ENCODE peak calls at places on chromosome 14, in nine cellular contexts. J is neural progenitor cell; O is BJ; X is astrocyte; Z is fibroblast of mammary gland; U is CD4-positive, alpha-beta memory T cell; C is transverse colon; Q is psoas muscle; G is SJSA1. M is an unnamed sample.

GRCh38 chr14:52596861-52597260 is 44.2 kb downstream of the GPR137C start:
- DNase-seq in Z (peak), U (no peak), O (no peak), X (peak), G (no peak), Q (no peak), C (no peak), J (no peak), M (no peak)

GRCh38 chr14:76699901-76700590 is 61.2 kb upstream of the VASH1 start:
- DNase-seq in J (no peak), Z (no peak), O (no peak), U (no peak), C (no peak), Q (no peak), X (no peak), G (no peak), M (no peak)

GRCh38 chr14:90114554-90114953 is 52.8 kb downstream of the KCNK13 start:
- DNase-seq in U (no peak), Q (no peak), C (no peak), O (no peak), X (no peak), G (no peak), Z (no peak), J (peak), M (no peak)

GRCh38 chr14:36520601-36521525 is 831 bp upstream of the NKX2-1 start:
- DNase-seq in Z (peak), G (peak), X (no peak), C (peak), J (peak), U (no peak), Q (no peak), O (no peak), M (no peak)

GRCh38 chr14:51208982-51209381 is 31.1 kb upstream of the TMX1 start:
- DNase-seq in U (no peak), X (no peak), G (no peak), C (no peak), O (no peak), J (no peak), Z (no peak), Q (no peak), M (no peak)

GRCh38 chr14:105089746-105090492 is 24.7 kb upstream of the GPR132 start:
- DNase-seq in Z (no peak), Q (no peak), J (no peak), G (no peak), X (no peak), O (no peak), C (no peak), U (no peak), M (no peak)

GRCh38 chr14:44979740-44980346 is 17.9 kb downstream of the TOGARAM1 start:
- DNase-seq in C (no peak), X (no peak), G (no peak), O (no peak), J (no peak), Q (peak), U (no peak), Z (no peak), M (no peak)

GRCh38 chr14:76977793-76978730 is 50.4 kb downstream of the IRF2BPL start:
- DNase-seq in Z (peak), Q (peak), U (peak), C (peak), J (no peak), X (peak), O (no peak), G (no peak), M (peak)

GRCh38 chr14:50758945-50759344 is 72.0 kb downstream of the NIN start:
- DNase-seq in Z (no peak), C (no peak), O (no peak), J (no peak), X (no peak), U (no peak), Q (no peak), G (no peak), M (no peak)

GRCh38 chr14:23432946-23433345 is 2.5 kb downstream of the MYH7 start:
- DNase-seq in G (no peak), Q (no peak), C (no peak), X (no peak), J (no peak), Z (no peak), U (no peak), O (no peak), M (no peak)

GRCh38 chr14:97299661-97300060 is 502.5 kb downstream of the VRK1 start:
- DNase-seq in G (no peak), U (peak), Q (no peak), X (no peak), O (no peak), J (peak), C (no peak), Z (no peak), M (no peak)

GRCh38 chr14:76786556-76786955 is 25.3 kb downstream of the VASH1 start:
- DNase-seq in O (no peak), U (no peak), Q (no peak), G (no peak), C (no peak), X (no peak), Z (no peak), J (no peak), M (no peak)

GRCh38 chr14:21723431-21724045 is 49.9 kb upstream of the OR4E1 start:
- DNase-seq in O (no peak), Z (peak), X (no peak), G (no peak), J (peak), C (peak), U (peak), Q (no peak), M (no peak)

GRCh38 chr14:34616360-34616759 is 13.6 kb downstream of the SNX6 start:
- DNase-seq in J (no peak), X (no peak), Q (no peak), G (no peak), Z (no peak), C (no peak), U (no peak), O (no peak), M (no peak)

GRCh38 chr14:104572024-104572623 is 7.4 kb upstream of the C14orf180 start:
- DNase-seq in C (no peak), Q (no peak), Z (no peak), G (no peak), J (no peak), U (no peak), X (no peak), O (no peak), M (no peak)

GRCh38 chr14:72472845-72473244 is 421.1 kb downstream of the DPF3 start:
- DNase-seq in X (no peak), C (no peak), O (no peak), G (no peak), J (no peak), Q (no peak), Z (no peak), U (no peak), M (no peak)

GRCh38 chr14:76352639-76353281 is 23.2 kb upstream of the ESRRB start:
- DNase-seq in C (peak), Z (peak), J (peak), Q (peak), X (peak), G (peak), O (no peak), U (peak), M (peak)

GRCh38 chr14:105138551-105139111 is 29.9 kb downstream of the JAG2 start:
- DNase-seq in X (no peak), C (no peak), U (no peak), Q (no peak), Z (no peak), G (no peak), O (no peak), J (no peak), M (no peak)

GRCh38 chr14:22598896-22599244 is 770 bp downstream of the ABHD4 start:
- DNase-seq in Q (no peak), U (peak), Z (peak), C (peak), X (peak), J (peak), O (no peak), G (peak), M (no peak)

GRCh38 chr14:72503696-72504368 is 390.1 kb downstream of the DPF3 start:
- DNase-seq in C (no peak), O (no peak), U (no peak), G (no peak), X (peak), J (no peak), Q (no peak), Z (peak), M (no peak)

GRCh38 chr14:74299061-74299545 is 3.6 kb downstream of the ABCD4 start:
- DNase-seq in X (peak), J (no peak), Z (peak), G (no peak), O (no peak), Q (peak), U (no peak), C (no peak), M (no peak)

GRCh38 chr14:45247427-45247826 is 5.6 kb downstream of the MIS18BP1 start:
- DNase-seq in U (no peak), Z (peak), O (no peak), J (no peak), X (no peak), C (no peak), G (peak), Q (no peak), M (no peak)

GRCh38 chr14:93023039-93023438 is 92.7 kb downstream of the ITPK1 start:
- DNase-seq in Q (no peak), Z (peak), X (no peak), C (no peak), U (no peak), J (no peak), O (no peak), G (no peak), M (no peak)

GRCh38 chr14:34356267-34356660 is 105.8 kb downstream of the SPTSSA start:
- DNase-seq in J (no peak), C (no peak), G (no peak), Z (peak), U (no peak), X (no peak), Q (no peak), O (no peak), M (no peak)

GRCh38 chr14:34081576-34082136 is 130.8 kb upstream of the EGLN3 start:
- DNase-seq in C (no peak), G (peak), U (no peak), O (no peak), X (peak), Q (no peak), Z (peak), J (no peak), M (no peak)

GRCh38 chr14:22558221-22558913 is 30.7 kb downstream of the DAD1 start:
- DNase-seq in Z (no peak), J (peak), Q (no peak), X (no peak), G (no peak), O (no peak), U (peak), C (no peak), M (no peak)

GRCh38 chr14:38278035-38278434 is 22.1 kb upstream of the CLEC14A start:
- DNase-seq in Q (no peak), U (no peak), G (no peak), O (no peak), J (no peak), Z (no peak), X (no peak), C (no peak), M (no peak)

GRCh38 chr14:75720828-75721227 is 59.8 kb downstream of the TTLL5 start:
- DNase-seq in O (no peak), U (no peak), J (no peak), Z (peak), X (peak), G (no peak), Q (peak), C (no peak), M (peak)

GRCh38 chr14:84225243-84225642 is 1304.7 kb upstream of the FLRT2 start:
- DNase-seq in G (no peak), C (peak), J (no peak), O (no peak), X (no peak), Z (no peak), Q (no peak), U (no peak), M (no peak)

GRCh38 chr14:65847065-65847847 is 434.7 kb downstream of the FUT8 start:
- DNase-seq in U (peak), C (peak), O (no peak), X (no peak), Z (no peak), J (no peak), G (no peak), Q (no peak), M (no peak)

GRCh38 chr14:86296173-86296572 is 766.2 kb downstream of the FLRT2 start:
- DNase-seq in X (no peak), O (no peak), C (no peak), G (peak), Z (peak), J (no peak), Q (no peak), U (no peak), M (peak)

GRCh38 chr14:44418856-44419255 is 88.2 kb downstream of the FSCB start:
- DNase-seq in C (no peak), Z (no peak), J (no peak), O (no peak), G (no peak), X (no peak), U (no peak), Q (no peak), M (no peak)

GRCh38 chr14:102590667-102591099 is 1.8 kb upstream of the RCOR1 start:
- DNase-seq in Q (peak), Z (peak), J (peak), U (no peak), X (peak), O (no peak), G (peak), C (peak), M (no peak)

GRCh38 chr14:60332869-60333268 is 83.8 kb downstream of the PPM1A start:
- DNase-seq in C (no peak), Q (no peak), O (no peak), U (no peak), J (no peak), Z (no peak), G (no peak), X (no peak), M (no peak)

GRCh38 chr14:60328588-60328987 is 79.6 kb downstream of the PPM1A start:
- DNase-seq in X (no peak), U (no peak), O (no peak), J (peak), Z (no peak), G (no peak), Q (no peak), C (no peak), M (no peak)

GRCh38 chr14:60331201-60332045 is 82.4 kb downstream of the PPM1A start:
- DNase-seq in X (peak), G (peak), Q (peak), J (peak), C (peak), Z (peak), O (no peak), U (peak), M (no peak)

GRCh38 chr14:60327447-60328331 is 78.7 kb downstream of the PPM1A start:
- DNase-seq in O (no peak), J (peak), G (no peak), U (peak), Q (peak), X (peak), Z (peak), C (peak), M (no peak)

GRCh38 chr14:60332046-60332399 is 83.0 kb downstream of the PPM1A start:
- DNase-seq in Q (no peak), U (no peak), J (no peak), Z (no peak), X (no peak), G (no peak), O (no peak), C (no peak), M (no peak)
- H3K4me3 ChIP-seq in Q (peak), U (no peak), J (no peak), Z (no peak), X (no peak), G (no peak), O (no peak), C (no peak), M (no peak)

GRCh38 chr14:70177092-70177491 is 11.7 kb downstream of the SLC8A3 start:
- DNase-seq in O (no peak), J (no peak), X (no peak), Q (no peak), C (no peak), U (no peak), G (no peak), Z (no peak), M (no peak)
- H3K4me3 ChIP-seq in O (no peak), J (no peak), X (no peak), Q (no peak), C (no peak), U (no peak), G (no peak), Z (no peak), M (no peak)

DNA sequence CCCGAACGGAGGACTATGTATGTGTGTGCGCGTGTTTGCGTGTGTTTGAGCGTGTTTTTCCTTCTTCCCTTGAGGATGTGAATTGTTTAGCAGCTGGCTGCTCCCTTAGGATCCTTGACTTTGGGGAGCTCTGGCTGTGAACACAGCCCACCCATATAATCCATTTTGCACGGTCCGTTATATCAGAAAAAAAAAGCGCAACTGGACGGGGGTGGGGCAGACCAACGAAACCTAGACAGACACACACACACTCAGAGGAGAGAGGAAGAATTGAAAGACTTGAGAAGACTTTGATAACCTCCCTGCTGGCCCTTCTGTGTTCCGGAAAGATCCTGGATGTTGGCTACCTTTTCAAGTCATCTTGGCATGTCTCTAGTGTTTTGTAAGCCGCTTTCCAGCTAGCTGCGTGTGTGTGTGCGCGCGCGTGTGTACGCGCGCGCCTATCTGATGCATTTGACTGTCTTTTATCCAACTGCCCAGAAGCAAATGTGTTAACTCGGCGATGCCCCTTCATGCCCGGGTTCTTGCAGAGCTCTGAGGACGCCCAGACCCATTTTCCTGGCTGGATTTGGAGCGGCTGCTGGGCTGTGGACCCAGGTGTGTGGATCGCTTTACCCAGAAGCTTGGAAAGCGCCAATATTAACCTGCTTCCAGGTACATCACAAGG is 576 bp downstream of the LRFN5 start:
- DNase-seq in O (no peak), U (no peak), C (no peak), J (peak), Z (peak), G (no peak), Q (no peak), X (peak), M (no peak)
- H3K4me3 ChIP-seq in O (peak), U (no peak), C (peak), J (peak), Z (peak), G (no peak), Q (peak), X (peak), M (peak)

GRCh38 chr14:100159865-100160533 is 554 bp upstream of the DEGS2 start:
- DNase-seq in U (no peak), Q (no peak), Z (no peak), O (no peak), C (no peak), X (no peak), G (no peak), J (peak), M (no peak)
- H3K4me3 ChIP-seq in U (no peak), Q (peak), Z (no peak), O (no peak), C (no peak), X (no peak), G (no peak), J (peak), M (no peak)

GRCh38 chr14:55372423-55372822 is 39.2 kb downstream of the ATG14 start:
- DNase-seq in X (no peak), J (no peak), U (no peak), O (no peak), Z (no peak), Q (no peak), C (no peak), G (no peak), M (no peak)
- H3K4me3 ChIP-seq in X (no peak), J (no peak), U (no peak), O (no peak), Z (no peak), Q (no peak), C (no peak), G (no peak), M (no peak)

GRCh38 chr14:100901391-100902183 is 1.9 kb downstream of the RTL1 start:
- DNase-seq in Q (no peak), O (no peak), U (no peak), J (no peak), X (no peak), G (no peak), C (no peak), Z (no peak), M (no peak)

GRCh38 chr14:100900837-100901390 is 2.6 kb downstream of the RTL1 start:
- DNase-seq in Q (peak), O (no peak), J (peak), C (peak), Z (no peak), U (no peak), G (no peak), X (no peak), M (no peak)

GRCh38 chr14:100898465-100898864 is 5.1 kb downstream of the RTL1 start:
- DNase-seq in G (no peak), J (no peak), U (no peak), C (no peak), Q (no peak), O (no peak), Z (no peak), X (no peak), M (no peak)

GRCh38 chr14:100898935-100899840 is 4.3 kb downstream of the RTL1 start:
- DNase-seq in C (no peak), X (no peak), U (no peak), Z (no peak), J (peak), Q (no peak), O (no peak), G (no peak), M (no peak)

DNA sequence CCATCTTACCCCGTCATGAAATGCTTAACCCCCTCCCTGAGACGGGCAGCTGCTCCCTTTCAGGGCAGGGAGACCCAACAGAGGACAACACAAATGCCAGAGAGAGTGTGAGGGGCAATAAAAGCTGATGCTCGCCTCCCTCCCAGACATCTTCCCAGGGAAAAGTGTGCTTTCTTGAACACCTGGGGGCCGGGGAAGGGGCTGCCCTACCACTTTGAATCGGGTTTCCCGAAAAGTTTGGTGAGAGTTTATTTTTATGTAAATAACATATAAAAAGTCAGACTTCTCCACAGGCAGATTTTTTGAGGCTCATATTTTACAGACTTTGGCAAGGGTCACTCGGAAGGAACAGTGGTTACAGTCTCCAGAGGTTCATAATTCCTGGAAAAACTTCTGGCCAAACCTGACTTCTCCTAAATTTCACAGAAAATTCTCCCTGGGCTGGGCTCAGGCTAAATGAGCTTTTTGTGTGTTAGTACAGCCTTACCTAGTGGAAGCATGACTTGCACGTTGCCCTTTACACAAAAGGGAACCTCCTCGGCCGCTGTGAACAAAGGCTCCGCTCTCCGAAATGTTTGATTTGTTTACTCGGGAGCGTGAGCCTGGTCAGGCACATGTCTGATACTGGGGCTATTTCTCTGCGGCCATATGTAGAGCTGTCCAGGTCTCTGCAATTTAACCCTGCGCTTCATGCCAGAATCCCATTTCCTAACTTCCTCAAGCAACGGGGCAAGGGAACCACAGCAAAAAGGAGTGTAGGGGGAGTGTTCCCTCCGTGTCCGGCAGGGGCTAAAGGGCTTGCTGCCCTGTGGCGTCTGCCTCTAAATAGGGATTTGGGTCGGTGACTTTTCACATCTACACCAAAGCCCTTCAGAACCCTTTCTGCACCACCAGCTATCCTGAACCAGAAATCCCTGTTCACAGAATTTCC is 3.4 kb downstream of the RTL1 start:
- DNase-seq in Q (no peak), C (no peak), X (no peak), O (no peak), U (no peak), J (peak), Z (no peak), G (no peak), M (no peak)
- H3K4me3 ChIP-seq in Q (no peak), C (no peak), X (no peak), O (no peak), U (no peak), J (no peak), Z (no peak), G (no peak), M (no peak)

DNA sequence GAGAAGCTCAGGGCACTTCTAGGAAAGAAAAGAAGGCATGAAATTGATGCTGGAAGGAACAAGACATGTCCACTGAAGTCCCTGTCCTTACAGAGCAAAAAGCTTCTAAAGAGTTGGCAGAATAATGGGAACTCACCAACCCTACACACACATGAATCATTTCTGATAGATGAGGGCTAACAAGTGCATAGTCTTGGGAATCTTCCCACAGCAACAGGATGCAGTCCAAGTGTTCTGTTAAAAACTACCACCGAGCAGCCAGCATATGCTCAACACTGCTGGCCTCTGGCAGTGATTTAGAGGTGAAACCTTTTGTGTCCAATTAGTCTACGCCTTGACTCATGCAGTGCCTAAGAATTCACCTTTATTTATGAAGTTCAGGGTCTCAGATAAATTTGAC is 44.9 kb downstream of the RHOJ start:
- DNase-seq in G (no peak), U (no peak), C (no peak), O (peak), J (no peak), Z (peak), Q (no peak), X (peak), M (no peak)
- H3K4me3 ChIP-seq in G (no peak), U (no peak), C (no peak), O (no peak), J (no peak), Z (no peak), Q (no peak), X (no peak), M (no peak)

M was measured in skeletal muscle cell.